ENCODE peak calls at places on chromosome 20, in five cellular contexts. A is GM12878, B is H1, I is HEK293T, Z is HepG2. D is an unnamed sample.

GRCh38 chr20:47765715-47766594 is 19.3 kb downstream of the SULF2 start:
- DNase-seq in Z (no peak), A (no peak), I (no peak), B (no peak), D (peak; percentile 66)

GRCh38 chr20:57210054-57210910 is 56.2 kb downstream of the BMP7 start:
- DNase-seq in I (no peak), Z (peak; percentile 70), A (no peak), B (no peak), D (no peak)

GRCh38 chr20:60579941-60580515 is 621.8 kb downstream of the CDH26 start:
- DNase-seq in B (no peak), A (no peak), I (no peak), Z (no peak), D (peak; percentile 50)

GRCh38 chr20:46399401-46399800 is 7.0 kb downstream of the ELMO2 start:
- DNase-seq in I (no peak), A (no peak), Z (no peak), B (no peak), D (no peak)

GRCh38 chr20:34180460-34181108 is 60.6 kb upstream of the ASIP start:
- DNase-seq in A (no peak), Z (no peak), I (no peak), B (no peak), D (no peak)

GRCh38 chr20:59013959-59014608 is 5.1 kb upstream of the TUBB1 start:
- DNase-seq in I (no peak), B (no peak), A (no peak), Z (no peak), D (no peak)

GRCh38 chr20:35146299-35146921 is 726 bp downstream of the EDEM2 start:
- DNase-seq in B (no peak), A (no peak), I (peak; percentile 50), Z (peak; percentile 56), D (peak; percentile 20)

GRCh38 chr20:14062786-14063185 is 67.5 kb downstream of the MACROD2 start:
- DNase-seq in Z (no peak), I (no peak), B (no peak), A (no peak), D (no peak)

GRCh38 chr20:14009206-14009605 is 13.9 kb downstream of the MACROD2 start:
- DNase-seq in Z (no peak), I (no peak), A (no peak), B (no peak), D (no peak)

GRCh38 chr20:35743693-35744491 is 1.8 kb upstream of the RBM39 start:
- DNase-seq in I (no peak), B (no peak), A (no peak), Z (peak; percentile 79), D (no peak)

GRCh38 chr20:41095110-41095969 is 42.0 kb upstream of the PLCG1 start:
- DNase-seq in I (peak; percentile 60), Z (peak; percentile 60), B (no peak), A (no peak), D (peak; percentile 42)

GRCh38 chr20:38054647-38055046 is 21.1 kb downstream of the RPRD1B start:
- DNase-seq in A (no peak), Z (no peak), I (no peak), B (no peak), D (no peak)

GRCh38 chr20:49281059-49281912 is 3.4 kb upstream of the ZNFX1 start:
- DNase-seq in B (no peak), I (no peak), Z (peak; percentile 90), A (no peak), D (no peak)

GRCh38 chr20:39518649-39519048 is 556.5 kb downstream of the DHX35 start:
- DNase-seq in A (no peak), Z (no peak), I (no peak), B (no peak), D (no peak)

GRCh38 chr20:13141541-13141940 is 79.5 kb upstream of the ISM1 start:
- DNase-seq in A (no peak), I (no peak), B (no peak), Z (no peak), D (no peak)

GRCh38 chr20:35319206-35320197 is 27.3 kb upstream of the FAM83C start:
- DNase-seq in Z (no peak), B (no peak), A (no peak), I (peak; percentile 87), D (no peak)

GRCh38 chr20:1569417-1569861 is 11.9 kb upstream of the SIRPD start:
- DNase-seq in B (no peak), Z (peak; percentile 18), I (no peak), A (no peak), D (no peak)

GRCh38 chr20:420721-421574 is 12.8 kb downstream of the RBCK1 start:
- DNase-seq in B (no peak), I (peak; percentile 52), Z (no peak), A (no peak), D (no peak)

GRCh38 chr20:62588458-62589149 is 53.7 kb upstream of the SLCO4A1 start:
- DNase-seq in A (no peak), I (no peak), Z (no peak), B (no peak), D (no peak)

GRCh38 chr20:44593721-44594120 is 11.3 kb downstream of the PKIG start:
- DNase-seq in A (no peak), I (no peak), B (no peak), Z (no peak), D (no peak)

GRCh38 chr20:32743237-32744112 is at the start of gene COMMD7:
- DNase-seq in B (no peak), Z (peak; percentile 50), I (peak; percentile 43), A (peak; percentile 19), D (no peak)

GRCh38 chr20:11970243-11970836 is 52.6 kb downstream of the BTBD3 start:
- DNase-seq in B (no peak), Z (no peak), I (no peak), A (no peak), D (no peak)

GRCh38 chr20:8094845-8095244 is 37.2 kb upstream of the PLCB1 start:
- DNase-seq in Z (peak; percentile 61), B (no peak), A (no peak), I (no peak), D (no peak)

GRCh38 chr20:25050501-25051350 is 7.2 kb downstream of the ACSS1 start:
- DNase-seq in B (no peak), A (no peak), I (no peak), Z (no peak), D (no peak)

GRCh38 chr20:25050082-25050481 is 7.9 kb downstream of the ACSS1 start:
- DNase-seq in I (no peak), B (no peak), A (no peak), Z (no peak), D (no peak)

GRCh38 chr20:25053207-25054132 is 4.5 kb downstream of the ACSS1 start:
- DNase-seq in A (no peak), Z (no peak), B (no peak), I (no peak), D (no peak)

GRCh38 chr20:25052255-25053206 is 5.4 kb downstream of the ACSS1 start:
- DNase-seq in Z (no peak), A (no peak), B (no peak), I (no peak), D (no peak)

GRCh38 chr20:25051386-25052155 is 6.4 kb downstream of the ACSS1 start:
- DNase-seq in I (no peak), A (no peak), B (no peak), Z (no peak), D (no peak)
- TF ChIP-seq SUZ12 in I (no peak), A (no peak), B (no peak), Z (no peak), D (no peak)

GRCh38 chr20:63955281-63955845 is 853 bp downstream of the UCKL1 start:
- DNase-seq in Z (peak; percentile 33), A (no peak), I (peak; percentile 33), B (no peak), D (no peak)
- TF ChIP-seq SUZ12 in Z (no peak), A (no peak), I (no peak), B (no peak), D (no peak)

GRCh38 chr20:10447028-10447427 is 11.9 kb downstream of the SLX4IP start:
- DNase-seq in B (no peak), Z (peak; percentile 32), A (peak; percentile 92), I (peak; percentile 38), D (no peak)
- TF ChIP-seq SUZ12 in B (no peak), Z (no peak), A (no peak), I (no peak), D (no peak)

DNA sequence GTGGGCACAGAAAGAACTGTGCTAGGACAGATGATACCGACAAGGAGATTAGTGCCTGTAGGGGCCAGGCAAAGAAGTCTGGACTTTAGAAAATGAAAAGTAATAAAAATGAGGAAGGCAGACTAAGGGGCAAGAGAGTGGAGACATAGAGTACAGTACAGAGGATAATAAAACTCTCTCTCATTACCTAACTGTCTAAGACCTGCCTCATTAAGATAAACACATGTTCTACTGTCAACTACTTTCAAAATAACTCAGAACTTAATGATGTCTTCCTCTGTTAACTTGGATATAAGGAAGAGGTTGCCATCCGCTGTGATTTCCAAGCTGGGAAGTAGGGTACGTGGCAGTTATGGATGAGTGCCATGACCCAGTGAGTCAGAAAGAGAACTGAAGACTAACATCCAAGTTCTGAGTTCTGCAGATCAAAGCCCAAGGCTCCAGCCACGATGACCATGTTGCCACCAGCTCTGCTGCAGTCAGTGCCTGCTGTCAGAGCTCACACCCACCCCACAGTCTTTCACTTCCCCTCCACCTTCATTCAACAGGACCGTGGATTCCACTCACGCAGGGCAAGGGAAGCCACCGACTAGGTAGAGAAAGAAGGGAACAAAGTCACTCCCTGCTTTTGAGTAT is 81.9 kb downstream of the KIF16B start:
- DNase-seq in B (no peak), I (no peak), Z (no peak), A (peak; percentile 1), D (no peak)
- TF ChIP-seq SUZ12 in B (no peak), I (no peak), Z (no peak), A (no peak), D (no peak)

GRCh38 chr20:20843982-20844381 is 131.5 kb upstream of the RALGAPA2 start:
- DNase-seq in B (no peak), I (no peak), Z (no peak), A (no peak), D (no peak)
- TF ChIP-seq SUZ12 in B (no peak), I (no peak), Z (no peak), A (no peak), D (no peak)

GRCh38 chr20:22382742-22383141 is 201.6 kb downstream of the FOXA2 start:
- DNase-seq in A (no peak), Z (no peak), I (no peak), B (no peak), D (no peak)

GRCh38 chr20:22379472-22379871 is 204.9 kb downstream of the FOXA2 start:
- DNase-seq in A (no peak), I (no peak), B (no peak), Z (no peak), D (no peak)

GRCh38 chr20:22384978-22385377 is 199.4 kb downstream of the FOXA2 start:
- DNase-seq in Z (peak; percentile 39), A (no peak), I (no peak), B (no peak), D (no peak)

GRCh38 chr20:22383156-22383555 is 201.2 kb downstream of the FOXA2 start:
- DNase-seq in Z (no peak), B (no peak), I (no peak), A (no peak), D (no peak)

GRCh38 chr20:22381812-22382416 is 202.5 kb downstream of the FOXA2 start:
- DNase-seq in I (no peak), Z (no peak), A (no peak), B (no peak), D (no peak)
- TF ChIP-seq SUZ12 in I (no peak), Z (no peak), A (no peak), B (no peak), D (no peak)

D was measured in NT2/D1.